ENCODE peak calls at places on chromosomes 1 and 21, in four cellular contexts. Z is A549, Q is K562, Y is WTC11. H is an unnamed sample.

GRCh38 chr1:48214820-48215219 is 7.7 kb upstream of the SLC5A9 start:
- DNase-seq in Q (no peak), Z (no peak), Y (no peak), H (no peak)

GRCh38 chr1:192108143-192108542 is 50.1 kb upstream of the RGS18 start:
- DNase-seq in Y (no peak), Z (no peak), Q (peak; percentile 89), H (no peak)

GRCh38 chr1:214281902-214282695 is 1.1 kb downstream of the SMYD2 start:
- DNase-seq in Q (peak; percentile 72), Y (no peak), Z (peak; percentile 59), H (peak; percentile 56)

GRCh38 chr1:206110161-206110560 is 7.0 kb downstream of the AVPR1B start:
- DNase-seq in Y (no peak), Q (no peak), Z (no peak), H (no peak)

GRCh38 chr1:184866991-184867788 is 107.1 kb downstream of the NIBAN1 start:
- DNase-seq in Z (no peak), Q (no peak), Y (no peak), H (no peak)

GRCh38 chr1:113210248-113210647 is 137.2 kb downstream of the LRIG2 start:
- DNase-seq in Z (no peak), Q (peak; percentile 87), Y (no peak), H (no peak)

GRCh38 chr1:21267191-21268077 is 22.8 kb downstream of the ECE1 start:
- DNase-seq in Z (no peak), Q (no peak), Y (no peak), H (no peak)

GRCh38 chr1:3905266-3905952 is 5.3 kb upstream of the C1orf174 start:
- DNase-seq in Z (no peak), Q (no peak), Y (no peak), H (no peak)

GRCh38 chr1:40450491-40451237 is 388 bp downstream of the ZFP69B start:
- DNase-seq in Q (peak; percentile 86), Y (no peak), Z (peak; percentile 19), H (peak; percentile 5)

GRCh38 chr1:57796609-57797008 is 372.7 kb upstream of the DAB1 start:
- DNase-seq in Q (peak; percentile 4), Y (no peak), Z (peak; percentile 0), H (no peak)

GRCh38 chr1:26440259-26440658 is 8.1 kb downstream of the DHDDS start:
- DNase-seq in Q (no peak), Y (no peak), Z (no peak), H (no peak)

GRCh38 chr1:68065766-68066165 is 15.3 kb upstream of the DIRAS3 start:
- DNase-seq in Q (no peak), Z (no peak), Y (no peak), H (no peak)

GRCh38 chr1:1080951-1081310 is 6.8 kb upstream of the RNF223 start:
- DNase-seq in Y (peak; percentile 27), Q (no peak), Z (no peak), H (no peak)

DNA sequence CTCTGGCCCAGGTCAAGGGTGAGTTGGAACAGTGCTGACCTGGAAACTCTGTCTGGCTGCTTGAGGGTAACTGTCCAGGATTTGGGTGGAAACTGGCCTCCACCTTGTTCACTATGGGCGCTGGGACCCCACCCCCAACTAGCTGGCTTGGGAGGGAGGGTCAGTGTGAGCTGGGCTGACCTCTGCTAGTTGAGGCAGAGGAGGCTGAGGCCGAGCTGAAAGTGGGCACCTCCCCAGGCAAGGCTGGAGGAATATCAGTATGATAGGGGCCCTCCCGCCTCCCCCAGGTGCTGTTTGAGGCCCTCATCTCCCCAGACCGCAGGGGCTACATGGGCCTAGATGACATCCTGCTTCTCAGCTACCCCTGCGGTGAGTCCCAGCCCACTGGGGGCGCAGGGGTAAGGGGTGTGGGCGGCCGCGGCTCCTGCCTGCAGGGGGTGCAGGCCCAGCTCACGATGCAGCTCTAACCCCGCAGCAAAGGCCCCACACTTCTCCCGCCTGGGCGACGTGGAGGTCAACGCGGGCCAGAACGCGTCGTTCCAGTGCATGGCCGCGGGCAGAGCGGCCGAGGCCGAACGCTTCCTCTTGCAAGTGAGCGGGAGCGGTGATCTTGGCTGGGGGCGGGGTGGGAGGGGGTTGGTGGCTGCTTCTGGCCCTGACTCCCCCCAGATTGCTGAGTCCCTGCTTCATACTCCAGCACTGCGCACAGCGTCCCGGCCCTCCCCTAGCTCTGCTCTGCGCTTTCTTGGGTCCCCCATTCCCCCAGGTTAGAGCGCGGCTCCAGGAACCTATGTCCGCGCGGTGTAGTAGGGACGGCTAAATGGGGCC is 22.9 kb downstream of the PTPRU start:
- DNase-seq in Z (no peak), Y (peak; percentile 46), Q (peak; percentile 20), H (no peak)
- TF ChIP-seq NR3C1 in Z (no peak), Y (no peak), Q (no peak), H (no peak)

GRCh38 chr1:81832573-81832972 is 31.8 kb downstream of the ADGRL2 start:
- DNase-seq in Y (no peak), Q (no peak), Z (no peak), H (no peak)
- TF ChIP-seq NR3C1 in Y (no peak), Q (no peak), Z (no peak), H (no peak)

DNA sequence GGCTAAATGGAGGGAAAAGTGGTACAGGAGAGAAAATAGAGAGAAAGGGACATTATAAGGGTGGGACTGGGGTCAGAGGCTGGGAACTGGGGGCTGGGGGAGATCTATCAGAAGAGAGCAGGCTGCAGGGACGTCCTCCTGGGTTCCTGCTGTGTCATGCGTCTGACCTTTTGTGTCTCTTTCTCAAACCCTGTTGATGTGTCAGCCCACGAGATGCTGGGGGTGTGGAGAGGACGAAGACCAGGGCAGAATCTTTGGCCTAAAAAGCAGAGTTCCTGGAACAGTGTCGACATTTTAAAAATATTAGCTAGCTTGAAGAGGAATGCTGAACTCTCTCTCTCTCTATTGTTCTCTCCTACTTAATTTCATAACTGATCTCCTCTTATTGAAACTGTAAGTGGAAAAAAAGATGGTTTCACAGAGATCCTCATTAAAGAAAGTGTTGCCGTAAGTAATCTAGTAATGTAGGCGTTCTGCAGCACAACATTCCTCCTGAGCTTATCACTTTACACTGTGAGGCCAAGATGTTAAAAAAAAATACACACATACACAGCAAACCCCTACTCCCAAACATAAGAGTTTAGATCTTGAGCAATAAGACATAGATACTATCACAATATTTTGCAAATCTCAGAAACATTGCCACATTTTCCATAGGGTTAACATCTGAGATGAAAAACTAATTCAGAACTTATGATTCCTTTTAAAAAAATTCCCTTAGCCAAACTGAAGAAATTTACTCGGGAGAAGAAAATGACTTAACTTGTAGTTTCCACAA is 52.6 kb downstream of the RUNX1 start:
- DNase-seq in Z (no peak), Y (no peak), Q (peak; percentile 92), H (no peak)
- TF ChIP-seq NR3C1 in Z (no peak), Y (no peak), Q (no peak), H (no peak)

GRCh38 chr1:9080704-9081291 is 11.4 kb upstream of the SLC2A5 start:
- DNase-seq in Q (no peak), Y (no peak), Z (no peak), H (no peak)
- TF ChIP-seq NR3C1 in Q (no peak), Y (no peak), Z (no peak), H (no peak)

DNA sequence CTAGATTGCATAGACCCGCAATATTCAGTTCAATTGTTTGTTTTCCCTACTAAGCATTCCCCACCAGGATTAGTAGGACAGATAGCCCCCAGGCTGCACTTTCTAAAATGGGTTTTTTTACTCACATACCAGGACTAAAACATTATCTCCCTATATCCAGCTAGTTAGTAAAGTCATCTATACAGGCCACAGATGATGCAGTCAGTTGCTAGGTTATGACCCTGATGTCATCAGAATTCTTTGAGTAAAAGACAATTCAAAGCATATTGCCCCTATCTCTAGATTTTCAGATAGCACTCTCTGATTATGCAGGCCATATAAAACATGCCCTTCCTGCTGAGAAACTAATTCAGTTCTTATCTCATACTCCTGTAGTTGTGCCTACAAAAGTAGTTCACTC is 203.6 kb downstream of the LBR start:
- DNase-seq in Y (no peak), Q (no peak), Z (no peak), H (no peak)
- TF ChIP-seq NR3C1 in Y (no peak), Q (no peak), Z (no peak), H (no peak)

GRCh38 chr1:174963547-174964125 is 36.1 kb upstream of the CACYBP start:
- DNase-seq in Q (peak; percentile 66), Z (no peak), Y (no peak), H (no peak)
- TF ChIP-seq NR3C1 in Q (no peak), Z (no peak), Y (no peak), H (no peak)

DNA sequence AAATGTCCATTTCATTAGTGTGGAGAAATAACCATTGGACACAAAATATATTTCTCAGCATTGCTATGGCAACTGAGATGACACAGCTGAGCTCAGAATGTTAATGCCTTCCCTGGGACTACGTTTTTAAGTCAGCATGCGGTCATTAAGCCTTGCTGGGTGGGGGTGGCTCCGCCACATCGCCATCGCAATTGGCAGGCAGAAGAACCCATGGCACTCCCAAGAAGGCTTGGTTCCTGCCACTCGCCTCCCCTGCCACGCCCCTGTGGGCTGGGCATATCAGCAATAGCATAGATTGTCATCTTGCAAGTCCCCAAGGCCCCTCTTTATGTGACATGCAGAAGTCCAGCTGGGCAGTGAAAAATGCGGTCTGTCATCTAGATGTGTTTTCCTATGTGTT is 256.6 kb upstream of the CAMK1G start:
- DNase-seq in Z (no peak), Y (no peak), Q (no peak), H (no peak)
- TF ChIP-seq NR3C1 in Z (no peak), Y (no peak), Q (no peak), H (no peak)

DNA sequence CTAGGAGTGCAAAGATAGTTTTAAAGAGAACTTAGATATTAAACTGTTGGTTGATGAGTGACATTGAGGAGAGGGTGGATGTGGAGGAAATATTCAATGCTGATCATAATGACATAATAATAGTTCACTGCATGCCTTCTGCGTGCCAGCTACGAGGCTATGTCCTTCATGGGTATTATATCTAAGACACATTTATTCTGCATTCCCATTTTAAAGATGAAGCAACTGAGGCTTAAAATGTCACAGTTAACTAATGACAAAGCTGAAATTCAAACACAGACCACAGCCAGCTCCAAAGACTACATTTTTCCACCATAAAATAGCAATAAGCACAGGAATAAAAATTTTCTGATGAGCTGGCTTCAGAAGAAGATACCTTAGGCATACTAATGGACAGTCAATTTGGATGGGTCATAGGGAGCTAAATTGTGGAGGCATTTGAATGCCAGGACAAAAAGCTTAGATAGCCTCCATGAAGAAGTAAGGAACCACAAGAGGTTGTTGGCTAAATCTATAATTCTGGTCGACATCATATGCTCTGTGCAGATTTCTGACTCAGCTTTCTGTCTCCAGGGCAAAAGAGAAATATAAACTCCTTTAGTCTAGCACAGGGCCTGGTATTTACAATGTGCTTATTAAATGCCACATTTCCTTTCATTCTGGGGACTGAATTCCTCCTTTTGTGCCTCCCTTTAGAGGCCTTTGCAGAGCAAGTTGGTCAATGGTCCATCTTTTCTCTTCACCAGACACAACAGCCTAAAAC is 71.2 kb upstream of the NRIP1 start:
- DNase-seq in Z (no peak), Y (no peak), Q (no peak), H (no peak)
- TF ChIP-seq NR3C1 in Z (no peak), Y (no peak), Q (no peak), H (no peak)

GRCh38 chr1:95002657-95003432 is 69.9 kb downstream of the ALG14 start:
- DNase-seq in Z (no peak), Q (peak; percentile 10), Y (no peak), H (peak; percentile 31)
- TF ChIP-seq NR3C1 in Z (no peak), Q (no peak), Y (no peak), H (no peak)

DNA sequence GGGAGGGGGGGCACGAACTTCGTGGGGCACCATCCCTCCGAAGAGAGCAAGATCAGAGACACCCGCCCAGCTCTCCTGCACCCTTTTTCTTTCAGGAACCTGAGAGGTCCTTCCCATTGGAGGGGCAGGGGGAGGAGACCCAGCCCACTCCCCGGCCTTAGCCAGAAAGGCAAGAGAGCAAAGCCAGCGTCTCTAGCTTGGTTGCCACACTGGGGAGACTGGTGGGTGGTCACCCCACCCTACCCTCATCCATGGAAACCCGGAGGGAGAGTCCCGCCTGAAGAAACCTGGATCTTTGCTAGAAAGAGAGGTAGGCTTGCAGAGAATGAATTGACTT is 246 bp downstream of the ATP2B4 start:
- DNase-seq in Y (peak; percentile 60), Z (no peak), Q (no peak), H (no peak)
- TF ChIP-seq NR3C1 in Y (no peak), Z (no peak), Q (no peak), H (no peak)

H was measured in HepG2.